ENCODE peak calls at places on chromosomes 12 and 14, in seven cellular contexts. S is HEK293T, I is caudate nucleus, F is NCI-H2081 treated with DMSO at 0.1 percent for 48 hours, R is Kasumi-1, J is gastrocnemius medialis, P is substantia nigra. U is an unnamed sample.

GRCh38 chr12:75560167-75560566 is 48.8 kb upstream of the KRR1 start:
- DNase-seq in S (no peak), I (no peak), F (no peak), R (peak; percentile 20), J (no peak), P (no peak), U (no peak)

GRCh38 chr14:33717866-33718265 is 233.0 kb downstream of the EGLN3 start:
- DNase-seq in S (no peak), I (no peak), F (no peak), R (no peak), J (no peak), P (no peak), U (no peak)

GRCh38 chr14:61719344-61720301 is 24.3 kb downstream of the HIF1A start:
- DNase-seq in S (no peak), I (no peak), F (no peak), R (no peak), J (no peak), P (no peak), U (no peak)

GRCh38 chr14:48490756-48491155 is 815.4 kb upstream of the MDGA2 start:
- DNase-seq in S (no peak), I (no peak), F (no peak), R (no peak), J (no peak), P (no peak), U (no peak)

GRCh38 chr12:125467363-125467762 is 402.1 kb downstream of the AACS start:
- DNase-seq in S (no peak), I (no peak), F (no peak), R (no peak), J (no peak), P (no peak), U (no peak)

GRCh38 chr14:31785574-31785973 is 224.4 kb downstream of the NUBPL start:
- DNase-seq in S (no peak), I (no peak), F (peak; percentile 9), R (no peak), J (no peak), P (no peak), U (no peak)

GRCh38 chr14:65195042-65195719 is 92.9 kb upstream of the MAX start:
- DNase-seq in S (no peak), I (no peak), F (no peak), R (no peak), J (no peak), P (no peak), U (no peak)

GRCh38 chr12:119412811-119413794 is 78.6 kb downstream of the CCDC60 start:
- DNase-seq in S (peak; percentile 61), I (peak; percentile 1), F (no peak), R (peak; percentile 50), J (peak; percentile 53), P (peak; percentile 20), U (peak; percentile 10)

GRCh38 chr14:80003138-80003537 is 208.2 kb downstream of the DIO2 start:
- DNase-seq in S (no peak), I (no peak), F (no peak), R (no peak), J (no peak), P (no peak), U (no peak)

GRCh38 chr12:66092559-66093269 is 37.8 kb downstream of the LLPH start:
- DNase-seq in S (peak; percentile 59), I (no peak), F (no peak), R (no peak), J (no peak), P (no peak), U (no peak)

GRCh38 chr12:121390856-121391255 is 9.1 kb upstream of the RNF34 start:
- DNase-seq in S (no peak), I (no peak), F (no peak), R (no peak), J (no peak), P (no peak), U (no peak)

GRCh38 chr12:47033797-47034555 is 45.4 kb upstream of the PCED1B start:
- DNase-seq in S (no peak), I (no peak), F (no peak), R (no peak), J (no peak), P (no peak), U (no peak)

GRCh38 chr12:46357438-46358324 is 14.9 kb downstream of the SLC38A2 start:
- DNase-seq in S (no peak), I (no peak), F (no peak), R (no peak), J (no peak), P (no peak), U (no peak)

GRCh38 chr14:61253064-61253753 is 27.9 kb downstream of the TMEM30B start:
- DNase-seq in S (no peak), I (no peak), F (no peak), R (peak; percentile 69), J (no peak), P (no peak), U (no peak)